ENCODE peak calls at places on chromosomes 1 and 21, in six cellular contexts. G is A549, T is endothelial cell of umbilical vein, W is HepG2, N is GM12878, A is K562. K is an unnamed sample.

GRCh38 chr1:8448906-8449661 is 131.2 kb downstream of the SLC45A1 start:
- DNase-seq in A (no peak), T (no peak), W (no peak), G (no peak), N (no peak), K (no peak)

GRCh38 chr1:87927391-87928073 is 598.9 kb downstream of the LMO4 start:
- DNase-seq in W (no peak), A (no peak), T (no peak), N (no peak), G (no peak), K (no peak)

GRCh38 chr1:98119793-98120192 is 199.0 kb upstream of the DPYD start:
- DNase-seq in W (no peak), T (no peak), G (peak), N (no peak), A (no peak), K (peak)

GRCh38 chr1:164561461-164561860 is 2.5 kb downstream of the PBX1 start:
- DNase-seq in T (peak), N (no peak), G (no peak), A (no peak), W (no peak), K (no peak)

GRCh38 chr1:63833346-63834065 is 59.7 kb downstream of the ROR1 start:
- DNase-seq in G (no peak), T (no peak), W (no peak), A (no peak), N (no peak), K (no peak)

GRCh38 chr1:211260161-211261107 is 1.3 kb downstream of the RCOR3 start:
- DNase-seq in N (no peak), T (peak), W (peak), A (peak), G (peak), K (peak)

GRCh38 chr1:100290291-100290690 is 24.3 kb downstream of the RTCA start:
- DNase-seq in A (no peak), T (peak), W (no peak), N (no peak), G (no peak), K (no peak)

GRCh38 chr1:57470028-57470427 is 46.2 kb upstream of the DAB1 start:
- DNase-seq in W (no peak), G (no peak), T (no peak), A (no peak), N (no peak), K (no peak)

GRCh38 chr1:118504231-118504644 is 319.2 kb upstream of the SPAG17 start:
- DNase-seq in G (no peak), W (no peak), T (no peak), A (no peak), N (no peak), K (no peak)

GRCh38 chr1:188425687-188426086 is 1596.9 kb downstream of the PLA2G4A start:
- DNase-seq in A (no peak), G (no peak), T (peak), N (no peak), W (no peak), K (no peak)

GRCh38 chr1:247273013-247273412 is 17.1 kb downstream of the VN1R5 start:
- DNase-seq in T (no peak), W (no peak), N (no peak), A (no peak), G (no peak), K (no peak)

GRCh38 chr21:46247699-46248460 is 19.3 kb upstream of the LSS start:
- DNase-seq in W (no peak), N (no peak), A (no peak), G (no peak), T (no peak), K (no peak)

GRCh38 chr1:78840447-78841251 is 165.9 kb downstream of the ADGRL4 start:
- DNase-seq in W (no peak), T (peak), G (no peak), N (no peak), A (peak), K (no peak)

GRCh38 chr1:61337037-61337436 is 254.7 kb downstream of the NFIA start:
- DNase-seq in A (no peak), G (peak), T (peak), W (peak), N (no peak), K (no peak)

GRCh38 chr1:227759345-227760300 is 24.4 kb downstream of the SNAP47 start:
- DNase-seq in T (peak), W (no peak), A (no peak), G (no peak), N (no peak), K (no peak)

GRCh38 chr1:225881081-225882007 is 836 bp downstream of the TMEM63A start:
- DNase-seq in W (peak), G (no peak), T (peak), A (peak), N (no peak), K (peak)

GRCh38 chr1:170424346-170424745 is 107.6 kb upstream of the GORAB start:
- DNase-seq in A (no peak), G (no peak), W (no peak), T (no peak), N (no peak), K (no peak)

GRCh38 chr1:1283821-1284220 is 3.6 kb downstream of the SCNN1D start:
- DNase-seq in T (no peak), N (peak), W (no peak), A (peak), G (no peak), K (no peak)

GRCh38 chr1:107669996-107670395 is 295.0 kb downstream of the VAV3 start:
- DNase-seq in W (no peak), A (no peak), T (peak), N (no peak), G (peak), K (no peak)

GRCh38 chr1:9028921-9029715 is 2.9 kb upstream of the SLC2A7 start:
- DNase-seq in W (no peak), G (no peak), A (no peak), T (no peak), N (no peak), K (no peak)

GRCh38 chr1:218466341-218467010 is 121.3 kb downstream of the TGFB2 start:
- DNase-seq in G (no peak), T (no peak), W (no peak), N (no peak), A (no peak), K (no peak)

GRCh38 chr1:198015317-198015716 is 98.1 kb downstream of the LHX9 start:
- DNase-seq in G (no peak), T (no peak), N (no peak), W (no peak), A (no peak), K (no peak)
- TF ChIP-seq MYC in G (no peak), T (no peak), N (no peak), W (no peak), A (no peak), K (no peak)

DNA sequence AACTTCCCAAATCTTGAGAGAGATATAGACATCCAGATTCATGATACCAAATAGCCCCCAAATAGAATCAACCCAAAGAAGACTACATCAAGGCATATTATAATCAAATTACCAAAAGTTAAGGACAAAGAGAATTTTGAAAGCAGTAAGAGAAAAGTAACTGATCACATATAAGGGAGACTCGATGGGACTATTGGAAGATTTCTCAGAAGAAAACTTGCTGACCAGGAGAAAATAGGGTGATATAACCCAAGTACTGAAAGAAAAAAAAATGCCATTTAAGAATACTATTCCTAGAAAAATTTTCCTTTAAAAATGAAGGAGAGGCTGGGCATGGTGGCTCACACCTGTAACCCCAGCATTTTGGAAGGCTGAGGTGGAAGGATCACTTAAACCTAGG is 30.5 kb upstream of the WNT2B start:
- DNase-seq in G (no peak), W (no peak), N (no peak), A (no peak), T (no peak), K (no peak)
- TF ChIP-seq MYC in G (no peak), W (no peak), N (no peak), A (no peak), T (no peak), K (no peak)

GRCh38 chr1:20137055-20137454 is 2.1 kb upstream of the PLA2G2F start:
- DNase-seq in T (no peak), N (no peak), W (no peak), A (no peak), G (no peak), K (no peak)
- TF ChIP-seq MYC in T (no peak), N (no peak), W (no peak), A (no peak), G (no peak), K (no peak)

GRCh38 chr21:14358775-14359174 is 24.2 kb downstream of the HSPA13 start:
- DNase-seq in G (no peak), T (peak), W (no peak), A (no peak), N (no peak), K (no peak)
- TF ChIP-seq MYC in G (no peak), T (no peak), W (no peak), A (no peak), N (no peak), K (no peak)

GRCh38 chr1:77820121-77820520 is 40.7 kb downstream of the MIGA1 start:
- DNase-seq in G (no peak), W (no peak), N (no peak), A (no peak), T (no peak), K (no peak)
- TF ChIP-seq MYC in G (no peak), W (no peak), N (no peak), A (no peak), T (no peak), K (no peak)

GRCh38 chr1:94871031-94871430 is 50.9 kb downstream of the SLC44A3 start:
- DNase-seq in W (no peak), A (no peak), T (no peak), G (no peak), N (no peak), K (no peak)
- TF ChIP-seq MYC in W (no peak), A (no peak), T (no peak), G (no peak), N (no peak), K (no peak)

DNA sequence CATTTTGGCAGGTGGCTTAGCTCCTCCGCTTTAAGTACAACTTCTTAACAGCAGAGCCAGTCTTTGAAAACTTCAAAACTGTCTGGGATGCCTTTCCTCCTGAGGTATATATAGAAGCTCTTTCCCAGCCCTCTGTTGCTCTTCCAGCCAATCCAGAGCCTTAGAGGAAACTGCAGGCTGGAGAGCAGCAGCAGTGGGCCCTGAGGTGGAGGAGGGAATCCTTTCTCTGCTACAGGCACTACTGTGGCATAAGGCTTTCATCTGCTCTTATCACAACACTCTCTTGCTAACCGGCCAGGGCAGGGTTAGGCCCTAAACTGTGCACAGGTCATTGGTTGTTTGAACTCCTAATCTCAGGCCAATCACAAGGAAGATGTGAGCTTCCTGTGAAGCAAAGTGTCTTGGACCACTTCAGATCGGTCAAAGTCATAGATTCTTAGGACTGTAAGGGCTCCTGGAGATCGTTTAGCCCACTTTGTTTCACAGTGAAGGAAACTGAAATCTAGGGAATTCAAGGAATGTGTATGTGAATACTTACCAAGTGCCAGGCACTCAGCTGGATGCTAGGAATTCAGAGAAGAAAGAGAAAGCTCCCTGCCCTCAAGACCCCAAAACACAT is at the start of gene RGS5:
- DNase-seq in T (peak), W (no peak), N (no peak), A (no peak), G (no peak), K (no peak)
- TF ChIP-seq MYC in T (no peak), W (no peak), N (no peak), A (no peak), G (no peak), K (no peak)

DNA sequence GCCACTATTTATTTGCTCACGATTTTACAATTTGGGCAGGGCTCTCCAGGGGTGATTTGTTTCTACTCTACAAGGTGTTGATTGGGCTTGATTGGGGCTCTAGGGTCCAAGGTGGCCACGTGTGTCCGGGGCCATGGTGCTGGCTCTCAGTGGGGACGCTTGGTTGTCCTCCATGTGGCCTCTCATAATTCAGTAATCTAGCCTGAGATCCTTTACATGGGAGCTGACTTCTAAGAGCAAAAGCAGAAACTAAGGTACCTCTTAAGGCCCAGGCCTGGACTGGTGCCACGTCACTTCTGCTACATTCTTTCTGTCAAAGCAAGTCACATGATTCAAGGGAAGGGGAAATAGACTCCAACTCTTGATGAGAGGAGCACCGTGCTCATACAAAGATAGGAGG is 8.1 kb upstream of the PSRC1 start:
- DNase-seq in T (no peak), G (no peak), N (no peak), W (no peak), A (no peak), K (no peak)
- TF ChIP-seq MYC in T (no peak), G (no peak), N (no peak), W (no peak), A (no peak), K (no peak)

GRCh38 chr21:33641339-33642026 is at the start of gene CRYZL1:
- DNase-seq in A (peak), G (peak), N (peak), W (peak), T (peak), K (peak)

GRCh38 chr21:33643658-33644311 is 1.5 kb downstream of the ITSN1 start:
- DNase-seq in T (peak), N (no peak), A (no peak), W (peak), G (no peak), K (peak)

GRCh38 chr21:33642027-33642895 is at the start of gene ITSN1:
- DNase-seq in G (peak), T (peak), A (peak), W (peak), N (peak), K (peak)

GRCh38 chr21:33642896-33643657 is 776 bp downstream of the ITSN1 start:
- DNase-seq in G (peak), N (no peak), W (no peak), T (peak), A (peak), K (peak)

GRCh38 chr21:33640697-33641338 is 723 bp downstream of the CRYZL1 start:
- DNase-seq in W (no peak), A (no peak), N (no peak), T (no peak), G (peak), K (no peak)
- TF ChIP-seq MYC in W (no peak), A (no peak), N (no peak), T (no peak), G (no peak), K (no peak)